ENCODE peak calls at places on chromosomes 4 and X, in six cellular contexts. U is IMR-90, B is H9, I is neuronal stem cell, C is mesenchymal stem cell, L is H1. Z is an unnamed sample.

GRCh38 chr4:75633846-75634245 is 3.5 kb upstream of the CDKL2 start:
- DNase-seq in U (peak; percentile 40), B (no peak), I (no peak), C (peak; percentile 50), L (no peak), Z (no peak)

GRCh38 chr4:169315530-169316306 is 45.0 kb upstream of the SH3RF1 start:
- DNase-seq in U (peak; percentile 92), B (no peak), I (no peak), C (peak; percentile 57), L (no peak), Z (peak; percentile 64)

GRCh38 chrX:46758163-46758955 is 559 bp downstream of the SLC9A7 start:
- DNase-seq in U (peak; percentile 10), B (peak; percentile 35), I (peak; percentile 0), C (peak; percentile 11), L (peak; percentile 48), Z (no peak)

GRCh38 chrX:154378799-154379568 is at the start of gene EMD:
- DNase-seq in U (peak; percentile 96), B (peak; percentile 98), I (peak; percentile 96), C (peak; percentile 97), L (peak; percentile 90), Z (peak; percentile 98)

GRCh38 chr4:155405059-155405458 is 28.3 kb upstream of the MAP9 start:
- DNase-seq in U (peak; percentile 79), B (no peak), I (no peak), C (no peak), L (no peak), Z (no peak)

GRCh38 chr4:20341121-20341758 is 89.5 kb downstream of the SLIT2 start:
- DNase-seq in U (no peak), B (no peak), I (no peak), C (no peak), L (no peak), Z (no peak)

GRCh38 chr4:87732033-87732770 is 67.2 kb upstream of the IBSP start:
- DNase-seq in U (no peak), B (no peak), I (no peak), C (no peak), L (no peak), Z (no peak)

GRCh38 chr4:151744614-151745013 is 16.2 kb downstream of the GATB start:
- DNase-seq in U (peak; percentile 97), B (no peak), I (no peak), C (peak; percentile 92), L (no peak), Z (peak; percentile 96)

GRCh38 chr4:169815606-169816005 is 57.9 kb upstream of the HPF1 start:
- DNase-seq in U (peak; percentile 13), B (no peak), I (no peak), C (no peak), L (no peak), Z (no peak)

GRCh38 chr4:80253510-80253909 is 13.0 kb upstream of the FGF5 start:
- DNase-seq in U (no peak), B (no peak), I (no peak), C (no peak), L (no peak), Z (no peak)

GRCh38 chrX:131763674-131764073 is 219.8 kb downstream of the OR13H1 start:
- DNase-seq in U (peak; percentile 85), B (no peak), I (no peak), C (no peak), L (no peak), Z (peak; percentile 9)

GRCh38 chr4:114479595-114479994 is 119.0 kb upstream of the UGT8 start:
- DNase-seq in U (no peak), B (no peak), I (no peak), C (no peak), L (no peak), Z (no peak)

GRCh38 chr4:24273148-24273547 is 311.2 kb downstream of the DHX15 start:
- DNase-seq in U (no peak), B (no peak), I (no peak), C (no peak), L (no peak), Z (no peak)

GRCh38 chr4:20318899-20319291 is 67.2 kb downstream of the SLIT2 start:
- DNase-seq in U (peak; percentile 11), B (no peak), I (no peak), C (no peak), L (no peak), Z (no peak)

GRCh38 chr4:110046588-110047049 is 133.9 kb downstream of the EGF start:
- DNase-seq in U (peak; percentile 68), B (no peak), I (no peak), C (peak; percentile 58), L (no peak), Z (no peak)

GRCh38 chrX:110015027-110015426 is 12.1 kb downstream of the TMEM164 start:
- DNase-seq in U (no peak), B (no peak), I (no peak), C (no peak), L (no peak), Z (peak; percentile 19)

GRCh38 chrX:103686199-103687072 is at the start of gene MORF4L2:
- DNase-seq in U (peak; percentile 99), B (peak; percentile 99), I (peak; percentile 89), C (peak; percentile 99), L (peak; percentile 62), Z (peak; percentile 99)
- H3K4ac ChIP-seq in U (peak within 1 kb of the TSS; percentile 98), B (no peak within 1 kb of the TSS), I (no peak within 1 kb of the TSS), C (peak within 1 kb of the TSS; percentile 80), L (peak within 1 kb of the TSS; percentile 53), Z (peak within 1 kb of the TSS; percentile 70)

DNA sequence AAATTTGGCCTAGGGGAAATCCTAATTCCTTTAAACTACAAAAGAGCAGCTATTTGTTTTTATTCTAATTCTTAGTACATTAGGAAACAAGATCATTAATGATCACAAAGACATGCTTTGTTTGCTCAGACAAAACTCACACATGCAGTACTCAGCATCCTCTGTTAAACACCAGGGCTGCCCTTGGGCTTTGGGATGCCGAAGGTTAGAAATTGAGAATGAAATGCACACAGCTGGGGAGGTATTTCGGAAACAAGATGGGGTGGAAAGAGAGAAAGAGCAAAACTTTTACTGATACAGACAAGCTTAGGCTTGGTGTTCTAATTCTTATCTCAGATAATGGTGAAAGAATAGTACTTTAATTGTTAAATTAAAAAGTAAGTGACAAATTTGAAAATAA is 222.6 kb downstream of the DCTD start:
- DNase-seq in U (no peak), B (no peak), I (no peak), C (no peak), L (no peak), Z (no peak)
- H2BK15ac ChIP-seq in U (no peak overlapping the region), B (no peak overlapping the region), I (no peak overlapping the region), C (no peak overlapping the region), L (no peak overlapping the region), Z (no peak overlapping the region)

DNA sequence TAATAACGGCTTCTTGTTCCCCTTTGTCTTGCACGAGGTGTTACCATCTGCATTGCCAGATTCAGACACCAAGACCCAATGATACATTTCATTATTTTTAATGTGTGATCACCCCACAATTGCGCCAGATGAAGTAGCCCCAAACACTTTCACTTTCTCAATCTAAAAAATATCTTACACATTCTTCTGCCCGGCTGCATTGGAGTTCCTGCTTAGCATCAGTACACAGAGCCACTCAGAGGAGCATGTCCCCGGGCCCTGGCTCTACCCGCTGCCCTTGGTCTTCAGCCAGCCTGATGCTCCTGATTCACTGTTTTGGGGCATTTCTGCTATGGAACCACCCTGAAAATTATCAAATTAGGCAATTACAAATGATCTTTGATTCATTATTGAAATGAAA is 66.0 kb upstream of the TENM3 start:
- DNase-seq in U (no peak), B (no peak), I (no peak), C (no peak), L (no peak), Z (no peak)
- H3K4ac ChIP-seq in U (no peak overlapping the region), B (no peak overlapping the region), I (no peak overlapping the region), C (no peak overlapping the region), L (no peak overlapping the region), Z (no peak overlapping the region)

DNA sequence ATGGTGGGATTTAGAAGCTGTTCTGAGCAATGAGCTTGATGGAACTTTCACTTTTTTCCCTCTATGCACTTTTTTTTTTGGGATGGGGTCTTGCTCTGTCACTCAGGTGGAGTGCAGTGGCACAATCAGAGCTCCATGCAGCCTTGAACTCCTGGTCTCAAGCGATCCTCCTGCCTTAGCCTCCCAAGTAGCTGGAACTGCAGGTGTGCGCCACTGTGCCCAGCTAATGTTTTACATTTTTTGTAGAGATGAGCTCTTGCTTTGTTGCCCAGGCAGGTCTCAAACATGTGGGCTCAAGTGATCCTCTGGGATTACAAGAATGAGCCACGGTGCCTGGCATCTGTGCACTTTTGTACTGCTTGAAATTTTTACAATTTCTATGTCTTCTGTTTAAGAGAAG is 16.4 kb downstream of the PDLIM5 start:
- DNase-seq in U (no peak), B (no peak), I (no peak), C (no peak), L (no peak), Z (no peak)
- H2BK15ac ChIP-seq in U (no peak overlapping the region), B (no peak overlapping the region), I (no peak overlapping the region), C (no peak overlapping the region), L (no peak overlapping the region), Z (no peak overlapping the region)

DNA sequence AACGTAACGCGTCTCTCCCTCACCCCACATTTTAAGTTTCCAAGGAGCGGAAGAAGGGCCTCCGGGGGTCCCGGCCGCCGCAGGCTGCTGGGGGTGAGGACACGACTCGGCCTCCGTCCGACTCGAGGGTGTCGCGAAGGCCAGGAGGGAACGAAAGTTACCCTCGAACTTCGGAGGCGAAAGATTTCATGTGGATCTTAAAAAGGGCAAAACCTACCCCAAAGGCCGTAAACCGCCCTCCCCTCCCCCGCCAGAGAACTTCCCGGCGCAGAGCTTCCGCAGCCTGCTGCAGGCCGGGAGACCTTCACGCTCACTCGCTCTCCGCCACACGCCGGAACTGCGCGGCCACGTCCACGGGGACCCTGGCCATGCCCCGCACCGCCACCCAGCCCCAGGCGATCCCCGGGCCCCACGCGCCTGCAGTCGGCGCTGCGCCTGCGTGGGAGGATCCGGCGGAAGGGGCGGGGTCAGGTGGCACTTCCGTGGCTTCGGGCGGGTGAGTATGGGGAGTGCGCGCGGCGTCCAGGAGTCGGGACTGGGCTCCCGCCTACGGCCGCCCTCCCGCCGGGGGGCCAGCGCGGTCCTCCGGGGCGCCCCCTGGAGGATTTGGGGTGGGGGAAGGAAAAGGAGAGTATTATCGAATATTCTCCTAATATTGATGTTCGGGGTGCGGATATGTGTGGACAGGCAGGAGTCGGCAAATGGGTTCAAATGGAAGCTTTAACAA is at the start of gene MMAA:
- DNase-seq in U (peak; percentile 91), B (peak; percentile 92), I (peak; percentile 79), C (peak; percentile 92), L (peak; percentile 95), Z (peak; percentile 94)
- H3K4ac ChIP-seq in U (peak within 1 kb of the TSS; percentile 94), B (no peak within 1 kb of the TSS), I (peak within 1 kb of the TSS; percentile 89), C (peak within 1 kb of the TSS; percentile 99), L (peak within 1 kb of the TSS; percentile 5), Z (peak within 1 kb of the TSS; percentile 97)

DNA sequence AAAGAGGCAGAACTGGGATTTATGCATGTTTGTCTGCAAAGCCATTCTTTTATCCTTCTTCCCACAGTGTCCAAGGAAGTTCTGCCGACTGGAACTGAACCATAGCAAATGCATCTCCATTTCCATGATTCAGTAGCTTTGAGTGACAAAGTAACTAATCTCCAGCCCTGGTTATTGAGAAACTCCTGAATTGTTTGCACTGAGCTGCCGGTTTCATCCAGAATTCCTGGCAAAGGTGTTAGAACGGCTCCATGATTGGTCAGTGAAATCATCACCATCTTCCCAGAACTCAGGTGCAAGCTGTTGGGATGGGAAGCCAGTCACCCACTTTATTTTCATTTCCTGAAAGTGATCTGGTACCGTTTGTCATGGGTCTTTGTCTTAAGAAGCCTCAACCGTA is 47.0 kb upstream of the SLC34A2 start:
- DNase-seq in U (no peak), B (no peak), I (no peak), C (no peak), L (no peak), Z (no peak)
- H2BK15ac ChIP-seq in U (no peak overlapping the region), B (no peak overlapping the region), I (no peak overlapping the region), C (no peak overlapping the region), L (no peak overlapping the region), Z (no peak overlapping the region)

Z was measured in mesendoderm.